ENCODE peak calls at places on chromosome 18, in four cellular contexts. I is body of pancreas; R is CD8-positive, alpha-beta T cell; H is HFF-Myc. F is an unnamed sample.

GRCh38 chr18:48719988-48720654 is 181.3 kb downstream of the CTIF start:
- DNase-seq in I (no peak), R (no peak), H (no peak), F (no peak)

GRCh38 chr18:62425465-62426190 is 97.2 kb upstream of the ZCCHC2 start:
- DNase-seq in I (peak), R (peak), H (peak), F (peak)

GRCh38 chr18:67417864-67418523 is 98.5 kb downstream of the DSEL start:
- DNase-seq in I (no peak), R (no peak), H (no peak), F (no peak)

GRCh38 chr18:56770097-56770496 is 118.9 kb downstream of the WDR7 start:
- DNase-seq in I (no peak), R (no peak), H (no peak), F (no peak)

GRCh38 chr18:24019641-24020331 is 5.2 kb downstream of the TTC39C start:
- DNase-seq in I (no peak), R (no peak), H (no peak), F (no peak)

GRCh38 chr18:23523429-23524212 is 20.3 kb downstream of the RMC1 start:
- DNase-seq in I (no peak), R (no peak), H (no peak), F (no peak)

GRCh38 chr18:61236476-61237057 is 96.7 kb upstream of the CDH20 start:
- DNase-seq in I (no peak), R (no peak), H (no peak), F (no peak)

GRCh38 chr18:33812186-33812585 is 234.2 kb downstream of the ASXL3 start:
- DNase-seq in I (no peak), R (no peak), H (no peak), F (no peak)

GRCh38 chr18:54947115-54947514 is 12.1 kb downstream of the CCDC68 start:
- DNase-seq in I (peak), R (no peak), H (no peak), F (no peak)

GRCh38 chr18:54946149-54946581 is 13.1 kb downstream of the CCDC68 start:
- DNase-seq in I (peak), R (no peak), H (no peak), F (no peak)

GRCh38 chr18:54948350-54948837 is 10.9 kb downstream of the CCDC68 start:
- DNase-seq in I (no peak), R (no peak), H (no peak), F (no peak)

GRCh38 chr18:54949588-54949987 is 9.7 kb downstream of the CCDC68 start:
- DNase-seq in I (no peak), R (no peak), H (no peak), F (no peak)

DNA sequence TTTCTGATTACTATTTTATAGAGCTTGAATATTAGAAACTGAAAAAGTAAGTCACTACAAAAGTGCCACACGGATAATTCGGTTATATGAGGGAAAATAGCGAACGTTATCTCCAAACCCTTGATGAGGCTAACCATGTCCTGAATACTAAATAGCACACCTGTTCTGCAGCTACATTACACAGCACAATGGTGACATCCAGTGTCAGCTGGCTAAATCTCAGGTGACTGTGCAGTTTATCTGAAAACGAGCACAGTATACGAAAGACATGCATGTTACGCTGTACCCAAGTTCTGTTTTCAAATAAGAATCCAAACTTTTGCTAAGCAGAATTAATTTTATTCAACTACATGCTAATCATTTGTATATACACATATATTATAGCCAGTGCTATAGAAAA is 9.0 kb downstream of the CCDC68 start:
- DNase-seq in I (peak), R (no peak), H (no peak), F (no peak)
- TF ChIP-seq CTCF in I (no peak), R (no peak), H (no peak), F (no peak)

GRCh38 chr18:76475450-76476203 is 19.4 kb downstream of the ZNF516 start:
- DNase-seq in I (no peak), R (no peak), H (no peak), F (no peak)

GRCh38 chr18:76474824-76475223 is 20.2 kb downstream of the ZNF516 start:
- DNase-seq in I (no peak), R (no peak), H (no peak), F (no peak)

GRCh38 chr18:76480913-76481312 is 14.1 kb downstream of the ZNF516 start:
- DNase-seq in I (no peak), R (no peak), H (no peak), F (no peak)

GRCh38 chr18:76479351-76480238 is 15.4 kb downstream of the ZNF516 start:
- DNase-seq in I (no peak), R (no peak), H (no peak), F (no peak)

DNA sequence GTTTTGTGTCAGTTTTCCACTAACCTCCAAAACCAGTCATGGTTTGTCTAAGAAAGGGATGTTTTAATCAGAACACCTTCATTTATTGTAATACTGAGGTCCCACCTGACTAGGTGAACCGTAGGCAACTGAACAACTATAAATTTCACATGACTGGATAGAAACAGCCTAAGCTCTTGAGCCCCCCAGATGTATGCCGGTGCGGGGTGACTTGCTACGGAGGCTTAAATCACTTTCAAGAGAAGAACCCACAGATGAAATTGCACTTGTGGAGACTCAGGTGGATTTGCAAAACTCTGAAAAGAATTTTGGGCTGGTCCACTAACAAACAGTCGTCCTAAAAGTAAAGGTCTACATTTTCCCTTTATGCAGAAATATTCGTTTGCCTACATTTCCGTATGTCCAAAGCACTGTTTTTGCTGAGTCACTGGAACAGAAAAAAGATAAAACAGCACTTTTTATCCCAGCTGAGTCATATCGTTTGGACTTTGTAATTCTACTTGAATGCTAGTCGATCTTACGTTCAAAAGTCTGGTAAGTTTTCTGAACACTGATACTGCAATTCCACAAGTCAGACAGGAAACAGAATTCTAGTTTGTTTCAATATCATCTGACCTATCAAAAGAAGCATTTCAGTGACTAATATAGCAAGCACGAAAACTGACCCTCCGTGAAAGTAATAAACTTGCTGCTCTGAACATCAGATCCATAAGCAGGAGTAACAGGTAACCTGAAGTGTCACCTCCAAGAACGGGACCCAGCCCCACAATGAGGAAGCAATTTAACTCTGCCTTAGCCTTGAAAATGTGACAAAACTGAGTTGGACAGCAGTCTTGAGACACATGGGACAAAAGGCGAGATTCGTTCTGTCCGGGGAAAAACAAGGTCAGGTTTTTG is 18.1 kb downstream of the ZNF516 start:
- DNase-seq in I (no peak), R (no peak), H (peak), F (peak)
- H3K4me3 ChIP-seq in I (no peak), R (no peak), H (peak), F (peak)

DNA sequence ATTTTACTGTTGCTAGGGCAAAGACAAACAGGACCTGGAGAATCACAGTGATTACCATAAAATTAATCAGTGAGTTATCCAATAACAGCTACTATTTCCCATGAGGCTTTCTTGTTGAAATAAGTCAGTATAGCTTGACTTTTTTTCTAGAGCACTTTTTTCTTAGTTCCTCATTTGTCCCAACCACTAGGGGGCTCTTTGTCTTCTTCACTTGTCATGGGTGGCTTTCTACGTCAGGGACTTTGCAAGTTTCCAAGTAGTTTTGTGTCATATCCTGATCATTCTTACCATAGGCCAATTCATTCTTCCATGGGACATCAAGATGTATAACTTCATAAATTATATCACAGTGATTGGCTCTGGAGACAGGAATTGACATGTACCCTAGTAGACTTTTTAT is 1019.6 kb upstream of the PIK3C3 start:
- DNase-seq in I (no peak), R (no peak), H (peak), F (no peak)
- TF ChIP-seq CTCF in I (no peak), R (no peak), H (peak), F (peak)

GRCh38 chr18:11946756-11947155 is 34.6 kb upstream of the IMPA2 start:
- DNase-seq in I (no peak), R (no peak), H (no peak), F (no peak)
- H3K4me3 ChIP-seq in I (no peak), R (peak), H (peak), F (peak)

DNA sequence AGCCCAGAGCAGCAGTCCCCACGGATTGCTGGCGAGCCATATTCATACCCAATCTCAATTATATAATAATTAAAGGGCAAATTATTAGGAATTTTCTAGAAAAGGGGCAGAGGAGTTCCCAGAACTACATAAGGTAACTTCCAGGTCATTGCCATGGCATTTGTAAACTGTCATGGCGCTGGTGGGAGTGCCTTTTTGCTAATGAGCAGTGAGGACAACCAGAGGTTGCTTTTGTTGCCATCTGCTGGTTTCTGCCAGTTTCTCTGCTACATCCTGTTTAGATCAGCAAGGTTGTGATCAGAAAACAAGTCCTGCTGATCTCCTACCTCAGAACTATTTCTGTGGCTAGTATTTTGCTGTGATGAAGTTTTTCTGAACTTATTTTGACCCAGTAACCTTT is 159.8 kb upstream of the PIEZO2 start:
- DNase-seq in I (no peak), R (no peak), H (no peak), F (no peak)
- TF ChIP-seq CTCF in I (no peak), R (no peak), H (peak), F (peak)

GRCh38 chr18:54720590-54720989 is 107.7 kb upstream of the RAB27B start:
- DNase-seq in I (no peak), R (no peak), H (no peak), F (no peak)

GRCh38 chr18:54718436-54718773 is 109.9 kb upstream of the RAB27B start:
- DNase-seq in I (no peak), R (no peak), H (no peak), F (no peak)

GRCh38 chr18:54716586-54716985 is 111.7 kb upstream of the RAB27B start:
- DNase-seq in I (no peak), R (no peak), H (no peak), F (no peak)

GRCh38 chr18:54713386-54713785 is 114.9 kb upstream of the RAB27B start:
- DNase-seq in I (no peak), R (no peak), H (no peak), F (no peak)

DNA sequence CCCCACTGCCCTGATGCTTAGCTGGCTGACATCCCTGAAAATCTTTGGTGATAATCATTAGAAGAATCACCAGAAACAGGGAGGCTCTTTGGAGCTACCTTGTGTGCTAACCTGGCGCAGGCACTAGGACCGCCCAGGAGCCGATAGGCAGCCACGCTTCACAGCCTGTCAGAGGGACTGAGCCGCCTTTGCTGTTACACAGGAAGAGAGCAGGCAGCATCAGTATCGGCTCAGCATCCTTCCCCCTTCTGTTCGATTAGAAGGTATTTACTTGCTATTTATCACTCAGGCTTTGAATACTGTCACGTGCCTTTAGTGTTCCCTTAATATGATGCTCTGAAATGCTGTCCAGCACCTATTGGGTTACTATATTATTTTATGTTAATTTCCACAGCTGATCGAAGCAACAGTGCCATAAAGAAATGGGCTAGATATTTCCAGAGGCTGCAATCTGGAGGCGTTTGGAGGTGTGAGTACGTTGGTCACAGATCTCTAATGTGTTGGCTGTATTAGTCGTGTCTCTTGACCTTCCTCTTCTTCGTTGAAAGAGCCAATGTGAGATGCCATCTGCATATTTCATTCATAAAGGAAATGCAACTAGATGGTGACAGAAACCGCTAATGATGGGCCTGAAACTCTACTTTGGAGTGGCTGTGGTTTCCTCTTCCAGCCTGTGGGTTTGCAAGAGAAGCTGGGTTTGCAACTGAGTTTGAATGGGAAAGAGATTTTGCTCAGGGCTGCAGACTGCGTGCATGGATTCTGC is 110.4 kb upstream of the RAB27B start:
- DNase-seq in I (no peak), R (no peak), H (no peak), F (no peak)
- H3K4me3 ChIP-seq in I (no peak), R (no peak), H (no peak), F (peak)